ENCODE peak calls at places on chromosomes 2 and 18, in ten cellular contexts. P, B, D, V, J, W, H, Q, X and C are unnamed samples. For H3K4me1, the result is how much of the 10 kb centered on the place peaks cover.

GRCh38 chr2:144362401-144362800 is 157.5 kb downstream of the ZEB2 start:
- DNase-seq in V (no peak), D (no peak), X (no peak), P (no peak), J (no peak), Q (no peak), H (no peak), W (no peak), B (no peak), C (no peak)

GRCh38 chr18:49476664-49477411 is 10.2 kb downstream of the C18orf32 start:
- DNase-seq in D (no peak), Q (no peak), V (peak), W (no peak), B (no peak), J (peak), H (no peak), P (no peak), X (no peak), C (no peak)

GRCh38 chr2:96512341-96512740 is 7.2 kb upstream of the NEURL3 start:
- DNase-seq in P (no peak), V (no peak), H (no peak), J (no peak), D (no peak), Q (no peak), W (no peak), B (no peak), X (no peak), C (no peak)

GRCh38 chr2:201419057-201419635 is 32.1 kb downstream of the TRAK2 start:
- DNase-seq in J (no peak), H (peak), Q (no peak), V (peak), W (peak), X (no peak), B (no peak), P (no peak), D (no peak), C (no peak)

GRCh38 chr2:39479696-39480095 is 42.6 kb upstream of the MAP4K3 start:
- DNase-seq in J (no peak), B (no peak), P (no peak), Q (no peak), V (no peak), H (no peak), W (no peak), D (no peak), X (no peak), C (no peak)

GRCh38 chr2:190444954-190445353 is 36.8 kb downstream of the MFSD6 start:
- DNase-seq in P (no peak), V (no peak), D (no peak), W (no peak), B (no peak), X (no peak), Q (no peak), H (no peak), J (no peak), C (no peak)

GRCh38 chr2:217988014-217988839 is 14.6 kb downstream of the TNS1 start:
- DNase-seq in X (peak), J (peak), V (peak), W (peak), Q (peak), B (no peak), P (peak), H (peak), D (peak), C (peak)

GRCh38 chr2:237996041-237996593 is 29.3 kb downstream of the UBE2F start:
- DNase-seq in B (no peak), J (no peak), V (no peak), W (no peak), H (no peak), P (no peak), X (no peak), Q (peak), D (no peak), C (peak)

GRCh38 chr2:187541086-187542085 is 12.8 kb downstream of the TFPI start:
- DNase-seq in B (no peak), W (no peak), J (no peak), D (no peak), H (peak), P (no peak), Q (peak), V (no peak), X (no peak), C (no peak)

GRCh38 chr2:69836316-69836715 is 6.9 kb downstream of the GMCL1 start:
- DNase-seq in V (no peak), X (no peak), B (no peak), P (no peak), J (no peak), H (no peak), D (no peak), W (no peak), Q (no peak), C (no peak)

GRCh38 chr2:110662560-110662959 is 15.3 kb downstream of the BUB1 start:
- DNase-seq in D (no peak), H (no peak), P (no peak), J (no peak), W (no peak), B (no peak), Q (no peak), V (no peak), X (no peak), C (no peak)

GRCh38 chr2:168643979-168644378 is 158.5 kb upstream of the NOSTRIN start:
- DNase-seq in H (peak), P (no peak), D (no peak), J (no peak), X (no peak), V (no peak), B (no peak), Q (no peak), W (no peak), C (no peak)

GRCh38 chr2:214904634-214905033 is 95.2 kb upstream of the BARD1 start:
- DNase-seq in X (no peak), V (no peak), D (no peak), Q (no peak), P (no peak), B (no peak), W (no peak), H (no peak), J (no peak), C (no peak)

GRCh38 chr2:156319811-156320490 is 12.6 kb downstream of the NR4A2 start:
- DNase-seq in B (no peak), P (peak), J (no peak), D (peak), X (peak), H (peak), V (peak), Q (peak), W (peak), C (no peak)

GRCh38 chr2:237687666-237688065 is 60.3 kb downstream of the LRRFIP1 start:
- DNase-seq in Q (peak), J (no peak), V (peak), H (peak), P (no peak), B (peak), D (peak), W (peak), X (peak), C (peak)

GRCh38 chr2:128487650-128488387 is 169.2 kb upstream of the HS6ST1 start:
- DNase-seq in X (no peak), B (no peak), J (no peak), V (peak), P (no peak), Q (no peak), H (no peak), W (no peak), D (no peak), C (no peak)

GRCh38 chr2:102481931-102482330 is 8.9 kb downstream of the SLC9A4 start:
- DNase-seq in H (no peak), D (no peak), B (no peak), P (no peak), J (no peak), Q (no peak), V (no peak), W (no peak), X (no peak), C (no peak)

GRCh38 chr2:134975281-134976009 is 56.8 kb downstream of the CCNT2 start:
- DNase-seq in V (no peak), J (no peak), B (no peak), H (no peak), X (no peak), W (peak), Q (no peak), D (no peak), P (no peak), C (no peak)

GRCh38 chr2:215917953-215918620 is 95.3 kb downstream of the MREG start:
- DNase-seq in P (no peak), B (no peak), H (no peak), D (no peak), V (no peak), J (no peak), W (no peak), X (no peak), Q (no peak), C (no peak)

GRCh38 chr18:23191952-23192662 is 56.8 kb downstream of the CABLES1 start:
- DNase-seq in P (peak), J (no peak), B (no peak), W (peak), Q (peak), X (peak), V (peak), H (peak), D (peak), C (peak)

GRCh38 chr2:207930747-207931146 is 94.6 kb downstream of the PLEKHM3 start:
- DNase-seq in H (no peak), D (peak), V (peak), B (no peak), P (peak), J (no peak), Q (peak), W (peak), X (no peak), C (no peak)

GRCh38 chr18:22847392-22847791 is 85.7 kb upstream of the RBBP8 start:
- DNase-seq in V (no peak), Q (no peak), X (no peak), B (no peak), J (no peak), W (no peak), D (no peak), P (no peak), H (no peak), C (no peak)

GRCh38 chr2:156320491-156320896 is 12.0 kb downstream of the NR4A2 start:
- DNase-seq in X (peak), V (no peak), H (peak), P (peak), W (peak), J (no peak), D (peak), Q (peak), B (no peak), C (peak)

GRCh38 chr2:62036761-62037250 is 131.3 kb downstream of the COMMD1 start:
- DNase-seq in W (no peak), B (no peak), Q (no peak), V (no peak), H (no peak), P (no peak), D (no peak), J (no peak), X (no peak), C (no peak)

GRCh38 chr2:9430316-9431293 is 7.2 kb downstream of the CPSF3 start:
- DNase-seq in J (no peak), D (no peak), B (no peak), P (no peak), Q (no peak), V (no peak), H (no peak), X (no peak), W (no peak), C (no peak)

GRCh38 chr2:176126929-176127768 is 2.4 kb upstream of the HOXD8 start:
- DNase-seq in P (no peak), Q (peak), J (no peak), V (peak), X (peak), B (no peak), H (peak), W (peak), D (peak), C (peak)

GRCh38 chr2:54940723-54941122 is 109.5 kb downstream of the RTN4 start:
- DNase-seq in V (no peak), X (no peak), H (no peak), W (no peak), P (no peak), D (no peak), B (no peak), J (no peak), Q (no peak), C (no peak)

GRCh38 chr2:44598731-44599529 is 237.2 kb downstream of the CAMKMT start:
- DNase-seq in X (no peak), J (no peak), W (no peak), Q (no peak), B (no peak), V (no peak), D (no peak), H (no peak), P (no peak), C (no peak)

GRCh38 chr2:98469862-98470544 is 25.3 kb downstream of the INPP4A start:
- DNase-seq in Q (no peak), P (no peak), V (no peak), J (no peak), W (no peak), H (no peak), B (no peak), D (peak), X (no peak), C (no peak)

GRCh38 chr18:26710460-26711096 is 154.9 kb downstream of the AQP4 start:
- DNase-seq in Q (no peak), D (no peak), V (no peak), H (no peak), X (no peak), W (no peak), J (no peak), B (no peak), P (no peak), C (no peak)

DNA sequence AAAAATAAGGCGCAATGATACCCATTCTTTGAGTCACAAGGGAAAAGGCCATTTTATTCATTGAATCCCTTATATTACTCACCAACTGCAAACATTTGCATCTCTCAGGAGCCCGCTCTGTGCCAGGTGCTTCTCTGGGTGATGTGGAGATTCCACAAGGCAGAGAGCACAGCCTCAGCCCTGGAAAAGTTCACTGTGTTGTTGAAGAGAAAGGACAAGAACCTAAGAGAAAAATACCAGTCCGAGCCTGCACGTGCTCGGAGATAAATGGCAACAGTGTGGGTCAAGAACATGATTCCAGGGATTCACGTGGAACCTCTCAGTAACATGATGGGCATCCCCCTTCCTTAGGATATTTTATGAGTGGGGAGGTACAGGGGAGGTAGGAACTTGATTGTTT is 11.8 kb downstream of the GNAL start:
- DNase-seq in J (no peak), D (no peak), Q (no peak), B (no peak), V (no peak), P (no peak), H (no peak), X (no peak), W (no peak), C (no peak)
- TF ChIP-seq POLR2A in J (no peak), D (no peak), Q (no peak), B (no peak), V (no peak), P (no peak), H (no peak), X (no peak), W (no peak), C (no peak)

DNA sequence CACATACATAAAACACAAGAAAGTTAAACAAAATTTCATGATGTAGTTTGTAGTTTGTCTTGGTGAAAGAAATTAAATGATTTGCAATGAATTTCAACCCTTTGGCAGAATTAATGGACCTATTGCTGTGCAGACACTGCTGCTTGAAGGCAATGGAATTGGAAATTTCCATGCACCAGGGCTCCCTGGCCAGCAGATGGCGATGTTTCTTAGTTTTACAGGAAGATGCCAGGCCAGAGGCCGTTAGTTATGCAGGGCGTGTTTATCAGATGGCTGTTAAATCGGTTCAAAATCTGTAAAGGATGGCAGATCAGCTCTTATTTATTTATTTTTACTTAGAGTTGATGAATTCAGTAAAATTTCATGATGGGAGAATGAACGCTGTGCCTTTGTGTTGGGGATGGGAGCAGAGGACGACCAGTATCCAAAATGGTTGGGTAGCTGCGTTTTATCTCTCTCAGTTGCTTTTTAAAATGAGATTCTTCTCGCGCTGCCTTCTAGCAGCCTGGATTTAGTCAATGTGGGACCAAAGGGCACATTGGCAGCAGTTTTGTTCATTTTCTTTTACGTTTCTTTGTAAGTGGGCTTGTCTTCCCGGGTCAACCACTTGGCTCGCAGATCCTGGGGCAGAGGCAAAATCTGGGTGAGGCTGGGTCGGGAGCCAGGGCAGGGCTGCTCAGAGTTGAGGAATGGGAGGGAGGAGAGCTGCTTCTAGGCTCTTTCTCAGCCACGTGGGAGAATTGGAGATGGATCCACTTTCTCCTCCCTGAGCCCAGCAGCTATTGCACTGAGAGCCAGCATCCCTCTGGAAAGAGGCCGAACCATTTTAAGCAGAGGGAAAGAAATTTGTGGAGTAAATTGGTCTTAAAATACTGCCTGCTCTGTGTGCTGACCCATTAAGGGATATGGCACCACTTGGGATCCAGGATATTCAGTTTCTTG is 344.0 kb downstream of the PIK3C3 start:
- DNase-seq in W (peak), X (peak), J (peak), P (peak), Q (peak), B (no peak), D (peak), V (peak), H (peak), C (peak)
- H3K4me3 ChIP-seq in W (no peak), X (peak), J (no peak), P (no peak), Q (no peak), B (peak), D (peak), V (no peak), H (no peak), C (peak)

GRCh38 chr2:48605482-48606175 is 12.0 kb upstream of the GTF2A1L start:
- DNase-seq in X (no peak), V (no peak), P (no peak), H (no peak), Q (no peak), J (no peak), D (no peak), W (no peak), B (no peak), C (no peak)

GRCh38 chr2:48613211-48613610 is 4.4 kb upstream of the GTF2A1L start:
- DNase-seq in X (no peak), B (no peak), W (no peak), V (no peak), H (no peak), Q (no peak), J (no peak), P (no peak), D (no peak), C (no peak)

DNA sequence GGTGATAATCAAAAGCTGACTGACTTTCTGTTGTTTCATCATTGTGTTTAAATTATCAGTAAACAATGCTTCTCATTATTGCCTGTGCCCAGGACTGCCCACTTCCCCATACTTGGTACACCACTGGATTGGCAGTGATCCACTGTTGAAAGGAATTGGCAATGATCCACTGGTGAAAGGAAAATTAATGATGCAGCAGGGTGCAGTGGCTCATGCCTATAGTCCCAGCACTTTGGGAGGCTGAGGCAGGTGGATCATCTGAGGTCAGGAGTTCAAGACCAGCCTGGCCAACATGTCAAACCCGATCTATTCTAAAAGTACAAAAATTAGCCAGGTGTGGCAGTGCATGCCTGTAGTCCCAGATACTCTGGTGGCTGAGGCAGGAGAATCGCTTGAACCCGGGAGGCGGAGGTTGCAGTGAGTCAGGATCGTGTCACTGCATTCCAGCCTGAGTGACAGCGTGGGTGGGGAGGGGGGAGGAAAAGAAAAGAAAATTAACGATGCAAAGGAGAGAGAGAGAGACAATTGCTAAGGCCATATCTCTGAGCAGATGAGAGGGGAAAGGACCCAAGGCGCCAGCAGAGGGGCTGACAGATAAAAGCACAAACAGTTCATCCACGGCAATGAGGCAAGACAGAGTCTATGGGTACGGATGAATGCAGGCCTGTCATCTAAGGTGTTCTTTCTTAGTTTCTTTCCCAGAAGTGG is 10.2 kb upstream of the GTF2A1L start:
- DNase-seq in D (no peak), W (no peak), Q (no peak), X (no peak), B (no peak), J (no peak), H (no peak), V (no peak), P (no peak), C (no peak)
- H3K4me1 ChIP-seq in D (under half), W (under half), Q (under half), X (under half), B (under half), J (under half), H (under half), V (under half), P (under half), C (under half)

DNA sequence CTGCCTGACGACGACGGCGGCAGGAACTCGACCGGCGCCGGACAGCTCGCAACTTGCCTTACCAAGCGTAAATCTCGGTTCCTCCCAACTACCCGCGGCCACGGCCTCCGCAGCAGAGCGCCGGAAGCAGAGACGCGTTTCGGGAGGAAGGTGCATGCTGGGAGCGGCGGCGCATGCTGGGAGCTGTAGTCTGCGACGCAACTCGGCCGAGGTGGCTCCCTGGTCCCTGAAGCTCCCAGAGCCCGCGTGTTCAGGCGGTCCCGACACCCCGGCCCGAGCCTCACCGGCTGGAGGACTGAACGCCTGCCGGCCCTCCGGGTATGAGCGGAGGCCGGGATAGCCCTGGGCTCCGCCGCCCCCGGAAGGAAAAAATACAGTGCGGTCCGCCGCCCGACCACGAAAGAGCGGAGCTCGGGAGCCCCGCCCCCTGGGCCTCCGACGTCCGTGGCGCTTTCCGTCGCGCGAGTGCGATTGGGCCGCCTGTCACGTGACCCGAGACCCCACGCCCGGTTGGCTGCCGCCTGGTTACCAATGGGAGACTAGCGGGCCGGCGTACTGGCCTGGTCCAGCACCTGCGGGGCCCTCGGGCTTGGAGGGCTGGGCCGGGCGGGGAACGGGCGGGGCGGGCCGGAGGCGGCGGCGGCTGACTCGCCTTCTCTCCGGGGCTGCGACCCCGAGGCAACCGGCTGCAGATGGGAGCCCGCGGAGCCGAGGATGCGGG is at the start of gene CAPN10:
- DNase-seq in V (peak), D (peak), Q (peak), P (peak), X (peak), J (peak), W (peak), B (peak), H (peak), C (peak)
- TF ChIP-seq POLR2A in V (peak), D (peak), Q (peak), P (peak), X (peak), J (peak), W (peak), B (peak), H (peak), C (peak)